ENCODE peak calls at places on chromosomes 2 and 18, in ten cellular contexts. F, E, C, V, R, S, T, W, G and Z are unnamed samples.

GRCh38 chr2:100730290-100730868 is 89.6 kb upstream of the NPAS2 start:
- DNase-seq in S (no peak), C (peak; percentile 57), W (no peak), V (peak; percentile 61), T (no peak), R (peak; percentile 83), E (no peak), G (no peak), F (peak; percentile 80), Z (no peak)

GRCh38 chr2:154293864-154294263 is 404.6 kb upstream of the KCNJ3 start:
- DNase-seq in S (no peak), R (no peak), W (no peak), G (no peak), F (no peak), C (no peak), V (no peak), T (no peak), E (no peak), Z (no peak)

GRCh38 chr18:48796491-48797205 is 154.1 kb downstream of the SMAD7 start:
- DNase-seq in F (no peak), S (no peak), E (no peak), V (no peak), R (no peak), T (peak; percentile 8), C (no peak), G (no peak), W (no peak), Z (peak; percentile 40)

GRCh38 chr2:60423066-60423465 is 130.4 kb downstream of the BCL11A start:
- DNase-seq in G (no peak), E (no peak), S (no peak), W (no peak), F (no peak), R (no peak), V (no peak), C (no peak), T (no peak), Z (no peak)

GRCh38 chr2:36197192-36197591 is 158.4 kb upstream of the CRIM1 start:
- DNase-seq in C (no peak), G (no peak), E (no peak), T (no peak), F (no peak), W (no peak), S (no peak), V (no peak), R (no peak), Z (no peak)

GRCh38 chr2:70992945-70993688 is 1.6 kb downstream of the TEX261 start:
- DNase-seq in E (no peak), G (no peak), W (no peak), F (no peak), C (no peak), V (no peak), R (no peak), T (no peak), S (no peak), Z (peak; percentile 36)

GRCh38 chr2:149164296-149164695 is 125.8 kb downstream of the LYPD6B start:
- DNase-seq in T (no peak), C (no peak), S (no peak), E (no peak), V (no peak), W (no peak), R (no peak), F (no peak), G (no peak), Z (no peak)

GRCh38 chr2:191920502-191920901 is 73.6 kb upstream of the CAVIN2 start:
- DNase-seq in T (no peak), G (no peak), S (no peak), W (no peak), V (no peak), F (no peak), C (no peak), R (no peak), E (no peak), Z (no peak)

GRCh38 chr2:29995241-29995640 is 73.9 kb upstream of the ALK start:
- DNase-seq in G (no peak), V (no peak), T (no peak), R (no peak), W (no peak), E (no peak), S (no peak), F (no peak), C (no peak), Z (no peak)

GRCh38 chr2:174681099-174681982 is 82.9 kb downstream of the CHRNA1 start:
- DNase-seq in E (no peak), T (no peak), W (no peak), R (peak; percentile 63), V (peak; percentile 35), G (no peak), F (no peak), S (no peak), C (peak; percentile 26), Z (no peak)

GRCh38 chr2:150856596-150857281 is 369.3 kb upstream of the RND3 start:
- DNase-seq in S (no peak), F (no peak), R (no peak), T (no peak), E (no peak), C (no peak), W (no peak), G (no peak), V (no peak), Z (no peak)

GRCh38 chr2:187174582-187174981 is 273.5 kb downstream of the CALCRL start:
- DNase-seq in T (no peak), V (no peak), E (no peak), R (peak; percentile 6), S (no peak), W (no peak), F (peak; percentile 40), C (no peak), G (no peak), Z (no peak)

GRCh38 chr2:2828774-2829368 is 497.8 kb upstream of the MYT1L start:
- DNase-seq in R (no peak), F (peak; percentile 77), T (no peak), G (no peak), C (peak; percentile 34), E (no peak), S (no peak), V (no peak), W (no peak), Z (no peak)

GRCh38 chr2:38381381-38382143 is 4.5 kb upstream of the ATL2 start:
- DNase-seq in F (no peak), R (no peak), S (no peak), V (no peak), E (no peak), G (no peak), C (no peak), W (no peak), T (no peak), Z (no peak)

GRCh38 chr2:159807183-159808037 is 9.4 kb upstream of the CD302 start:
- DNase-seq in V (peak; percentile 63), C (no peak), R (peak; percentile 68), E (peak; percentile 16), W (no peak), F (peak; percentile 72), S (peak; percentile 15), G (peak; percentile 42), T (no peak), Z (no peak)

GRCh38 chr2:151789055-151789834 is 39.0 kb downstream of the ARL5A start:
- DNase-seq in F (no peak), R (no peak), S (no peak), C (no peak), V (no peak), W (no peak), G (no peak), E (no peak), T (no peak), Z (no peak)

GRCh38 chr2:65393743-65394422 is 38.5 kb downstream of the SPRED2 start:
- DNase-seq in E (no peak), T (no peak), R (no peak), F (no peak), V (no peak), S (no peak), W (no peak), G (no peak), C (no peak), Z (no peak)